ENCODE peak calls at places on chromosome 20, in five cellular contexts. I is cardiac muscle cell, R is HFF-Myc, F is heart left ventricle, K is GM10248. G is an unnamed sample.

GRCh38 chr20:49593441-49594142 is 25.7 kb upstream of the PTGIS start:
- DNase-seq in I (no peak), R (no peak), F (peak), K (no peak), G (no peak)

GRCh38 chr20:4136078-4136966 is 121.0 kb upstream of the RNF24 start:
- DNase-seq in I (no peak), R (no peak), F (no peak), K (no peak), G (no peak)

GRCh38 chr20:32091888-32092346 is 17.6 kb upstream of the TM9SF4 start:
- DNase-seq in I (peak), R (no peak), F (peak), K (peak), G (no peak)

GRCh38 chr20:35344354-35344837 is 52.2 kb upstream of the FAM83C start:
- DNase-seq in I (no peak), R (no peak), F (peak), K (no peak), G (no peak)

GRCh38 chr20:24598346-24598745 is 128.9 kb downstream of the SYNDIG1 start:
- DNase-seq in I (no peak), R (no peak), F (no peak), K (no peak), G (no peak)

GRCh38 chr20:48738399-48739304 is 89.1 kb downstream of the PREX1 start:
- DNase-seq in I (peak), R (no peak), F (no peak), K (peak), G (no peak)

GRCh38 chr20:7702141-7702540 is 238.1 kb downstream of the HAO1 start:
- DNase-seq in I (no peak), R (no peak), F (no peak), K (no peak), G (no peak)

GRCh38 chr20:8963330-8963729 is 105.6 kb upstream of the PLCB4 start:
- DNase-seq in I (no peak), R (no peak), F (no peak), K (no peak), G (no peak)

GRCh38 chr20:51321343-51322163 is 221.0 kb downstream of the NFATC2 start:
- DNase-seq in I (no peak), R (no peak), F (no peak), K (no peak), G (no peak)

GRCh38 chr20:48750941-48751620 is 76.7 kb downstream of the PREX1 start:
- DNase-seq in I (no peak), R (no peak), F (peak), K (no peak), G (no peak)

GRCh38 chr20:62413896-62414481 is 6.9 kb upstream of the CABLES2 start:
- DNase-seq in I (no peak), R (no peak), F (no peak), K (no peak), G (no peak)

GRCh38 chr20:11018668-11019170 is 344.9 kb upstream of the JAG1 start:
- DNase-seq in I (no peak), R (no peak), F (no peak), K (no peak), G (no peak)

GRCh38 chr20:21682576-21682975 is 22.9 kb upstream of the PAX1 start:
- DNase-seq in I (peak), R (no peak), F (no peak), K (no peak), G (peak)

GRCh38 chr20:25865715-25866656 is 169.3 kb upstream of the ZNF337 start:
- DNase-seq in I (peak), R (no peak), F (peak), K (peak), G (no peak)

GRCh38 chr20:14632906-14633305 is 295.5 kb upstream of the FLRT3 start:
- DNase-seq in I (no peak), R (no peak), F (no peak), K (no peak), G (no peak)

GRCh38 chr20:39195495-39196129 is 233.5 kb downstream of the DHX35 start:
- DNase-seq in I (peak), R (no peak), F (no peak), K (no peak), G (no peak)

GRCh38 chr20:9066196-9066595 is 2.7 kb upstream of the PLCB4 start:
- DNase-seq in I (no peak), R (no peak), F (no peak), K (no peak), G (peak)

GRCh38 chr20:18213002-18213401 is 75.3 kb upstream of the ZNF133 start:
- DNase-seq in I (no peak), R (no peak), F (no peak), K (no peak), G (no peak)

GRCh38 chr20:50558483-50558925 is 48.3 kb downstream of the PTPN1 start:
- DNase-seq in I (no peak), R (no peak), F (no peak), K (no peak), G (peak)

GRCh38 chr20:40687384-40688128 is 1.5 kb downstream of the MAFB start:
- DNase-seq in I (peak), R (no peak), F (peak), K (no peak), G (no peak)

GRCh38 chr20:50191566-50192363 is 1.1 kb downstream of the CEBPB start:
- DNase-seq in I (peak), R (no peak), F (peak), K (peak), G (no peak)

GRCh38 chr20:34364013-34364382 is 925 bp downstream of the ITCH start:
- DNase-seq in I (peak), R (no peak), F (no peak), K (no peak), G (no peak)

GRCh38 chr20:50112512-50113419 is at the start of gene UBE2V1:
- DNase-seq in I (peak), R (peak), F (peak), K (peak), G (no peak)

GRCh38 chr20:17650816-17651760 is 31.0 kb downstream of the RRBP1 start:
- DNase-seq in I (no peak), R (no peak), F (no peak), K (no peak), G (no peak)

GRCh38 chr20:2986466-2986865 is 57.0 kb upstream of the GNRH2 start:
- DNase-seq in I (no peak), R (no peak), F (no peak), K (no peak), G (peak)

GRCh38 chr20:21571841-21572690 is 58.2 kb upstream of the NKX2-2 start:
- DNase-seq in I (peak), R (peak), F (no peak), K (peak), G (no peak)

GRCh38 chr20:16555754-16556153 is 17.5 kb downstream of the KIF16B start:
- DNase-seq in I (no peak), R (no peak), F (no peak), K (no peak), G (no peak)

GRCh38 chr20:33711446-33711738 is 8.7 kb downstream of the PXMP4 start:
- DNase-seq in I (no peak), R (no peak), F (no peak), K (no peak), G (no peak)

GRCh38 chr20:37011147-37011546 is 59.6 kb upstream of the SAMHD1 start:
- DNase-seq in I (peak), R (no peak), F (no peak), K (no peak), G (no peak)

GRCh38 chr20:37007898-37008649 is 56.6 kb upstream of the SAMHD1 start:
- DNase-seq in I (peak), R (no peak), F (no peak), K (peak), G (no peak)
- TF ChIP-seq CTCF in I (peak), R (no peak), F (no peak), K (peak), G (peak)

GRCh38 chr20:63520594-63520938 is at the start of gene PPDPF:
- DNase-seq in I (peak), R (no peak), F (peak), K (peak), G (no peak)

GRCh38 chr20:63519765-63520593 is 586 bp upstream of the PPDPF start:
- DNase-seq in I (peak), R (no peak), F (peak), K (peak), G (no peak)

GRCh38 chr20:63517376-63518309 is 2.9 kb upstream of the PPDPF start:
- DNase-seq in I (no peak), R (no peak), F (peak), K (no peak), G (no peak)

GRCh38 chr20:63518351-63518861 is 2.2 kb upstream of the PPDPF start:
- DNase-seq in I (no peak), R (no peak), F (peak), K (no peak), G (no peak)

GRCh38 chr20:63518946-63519764 is 1.4 kb upstream of the PPDPF start:
- DNase-seq in I (no peak), R (no peak), F (peak), K (no peak), G (no peak)
- TF ChIP-seq CTCF in I (no peak), R (no peak), F (no peak), K (no peak), G (no peak)

DNA sequence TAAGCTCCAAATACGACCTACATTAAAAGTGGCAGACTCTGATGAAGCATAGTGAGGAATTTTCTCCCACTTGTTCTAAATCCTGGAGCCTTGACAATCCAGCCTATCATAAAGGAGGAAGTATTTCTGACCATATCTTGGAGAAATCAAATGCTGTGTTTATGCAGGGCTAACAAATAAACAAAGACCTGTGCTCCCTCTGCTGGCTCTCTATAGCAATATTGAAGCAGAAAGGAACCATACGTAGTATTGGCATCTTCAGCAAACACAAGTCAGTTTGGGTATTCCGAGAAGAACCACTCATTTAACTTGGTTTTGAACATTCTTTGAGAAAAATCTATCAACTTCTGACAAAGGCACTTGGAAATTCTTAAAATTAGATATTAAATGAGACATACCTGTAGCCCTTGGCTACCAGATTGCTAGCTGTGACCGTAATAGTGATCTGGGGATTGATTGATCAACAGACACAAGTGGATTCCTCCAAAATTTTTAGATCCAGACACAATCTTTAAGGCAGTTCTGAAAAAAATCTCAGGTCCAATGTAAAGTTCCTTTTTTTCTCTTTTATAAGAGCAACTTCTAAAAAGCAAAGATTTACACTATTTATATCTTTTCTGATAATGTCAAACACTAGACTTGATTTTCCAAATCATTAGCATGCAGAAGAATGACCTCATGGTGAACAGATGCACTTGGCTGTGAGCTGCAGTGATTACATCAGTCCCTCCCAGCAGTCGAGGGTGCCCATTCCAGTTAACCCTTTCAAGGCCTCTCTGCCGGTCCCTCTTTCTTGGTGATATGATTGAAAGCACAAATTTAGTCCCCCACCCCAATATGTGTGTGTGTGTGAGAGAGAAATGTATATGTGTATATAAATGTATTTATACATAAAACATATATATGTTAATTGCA is 40.2 kb downstream of the INSM1 start:
- DNase-seq in I (no peak), R (peak), F (no peak), K (no peak), G (peak)
- TF ChIP-seq CTCF in I (peak), R (peak), F (no peak), K (no peak), G (peak)

GRCh38 chr20:57526067-57526884 is 1.3 kb upstream of the CTCFL start:
- DNase-seq in I (no peak), R (no peak), F (no peak), K (no peak), G (no peak)
- TF ChIP-seq CTCF in I (no peak), R (peak), F (no peak), K (no peak), G (peak)

GRCh38 chr20:44154521-44155001 is 32.4 kb downstream of the JPH2 start:
- DNase-seq in I (no peak), R (no peak), F (no peak), K (no peak), G (no peak)
- TF ChIP-seq CTCF in I (no peak), R (no peak), F (no peak), K (no peak), G (no peak)

DNA sequence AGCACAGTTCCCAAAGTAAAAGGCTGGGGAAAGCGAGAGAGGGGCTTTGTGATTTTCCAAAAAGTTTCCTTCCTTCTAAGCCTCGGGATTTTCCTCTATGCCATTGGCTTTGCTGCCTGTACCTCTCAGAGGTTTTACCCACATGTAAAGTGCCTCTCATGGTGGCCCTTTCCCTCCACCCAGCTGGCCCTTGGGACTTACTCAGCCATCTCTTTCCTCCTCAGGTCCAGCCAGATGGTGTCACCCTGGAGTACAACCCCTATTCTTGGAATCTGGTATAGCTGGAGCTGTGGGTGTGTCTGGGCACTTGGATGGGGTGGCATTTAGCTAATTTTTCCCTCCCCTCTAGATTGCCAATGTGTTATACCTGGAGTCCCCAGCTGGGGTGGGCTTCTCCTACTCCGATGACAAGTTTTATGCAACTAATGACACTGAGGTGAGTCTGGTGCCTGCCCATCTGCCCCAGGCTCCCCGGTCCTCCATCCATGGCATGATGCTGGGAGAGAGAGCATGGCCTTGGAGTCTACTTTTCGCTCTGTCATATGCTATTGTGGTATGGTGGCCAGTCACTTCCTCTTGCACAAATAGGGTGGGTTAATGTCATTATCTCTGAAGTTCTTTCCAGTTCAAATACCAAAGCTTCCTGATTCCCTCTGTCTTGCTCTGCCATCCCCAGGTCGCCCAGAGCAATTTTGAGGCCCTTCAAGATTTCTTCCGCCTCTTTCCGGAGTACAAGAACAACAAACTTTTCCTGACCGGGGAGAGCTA is 1.1 kb downstream of the CTSA start:
- DNase-seq in I (no peak), R (no peak), F (no peak), K (no peak), G (no peak)
- TF ChIP-seq CTCF in I (peak), R (peak), F (no peak), K (peak), G (peak)